ENCODE peak calls at places on chromosomes 11 and 22, in four cellular contexts. T is WERI-Rb-1, D is Peyer's patch, E is aorta. P is an unnamed sample.

GRCh38 chr22:38078046-38078840 is 5.7 kb downstream of the SLC16A8 start:
- DNase-seq in T (no peak), D (no peak), E (peak), P (no peak)

GRCh38 chr11:69007978-69008381 is 5.1 kb downstream of the MRGPRF start:
- DNase-seq in T (no peak), D (no peak), E (peak), P (no peak)

GRCh38 chr11:44589301-44589700 is 23.8 kb downstream of the CD82 start:
- DNase-seq in T (no peak), D (no peak), E (no peak), P (no peak)

GRCh38 chr22:31577711-31578110 is 81.4 kb downstream of the SFI1 start:
- DNase-seq in T (peak), D (no peak), E (no peak), P (no peak)

GRCh38 chr22:41782316-41782715 is 18.2 kb upstream of the CCDC134 start:
- DNase-seq in T (peak), D (no peak), E (peak), P (no peak)

GRCh38 chr11:9405721-9406120 is 21.3 kb downstream of the IPO7 start:
- DNase-seq in T (no peak), D (no peak), E (no peak), P (no peak)

GRCh38 chr11:87039371-87039770 is 1.6 kb downstream of the TMEM135 start:
- DNase-seq in T (no peak), D (no peak), E (peak), P (no peak)

GRCh38 chr11:44608654-44609027 is 43.2 kb downstream of the CD82 start:
- DNase-seq in T (no peak), D (no peak), E (no peak), P (no peak)

GRCh38 chr22:45996241-45997076 is 19.5 kb upstream of the WNT7B start:
- DNase-seq in T (no peak), D (peak), E (peak), P (no peak)

GRCh38 chr11:44309483-44310197 is at the start of gene ALX4:
- DNase-seq in T (no peak), D (no peak), E (no peak), P (no peak)

GRCh38 chr11:124712392-124712791 is 27.4 kb upstream of the NRGN start:
- DNase-seq in T (no peak), D (no peak), E (no peak), P (no peak)

GRCh38 chr22:29079218-29079901 is 6.5 kb downstream of the KREMEN1 start:
- DNase-seq in T (peak), D (peak), E (no peak), P (no peak)

GRCh38 chr11:75313457-75314272 is 37.8 kb downstream of the ARRB1 start:
- DNase-seq in T (peak), D (no peak), E (peak), P (no peak)

GRCh38 chr11:10692716-10693115 is 839 bp downstream of the IRAG1 start:
- DNase-seq in T (no peak), D (no peak), E (no peak), P (no peak)
- H3K4me3 ChIP-seq in T (no peak), D (peak), E (peak), P (peak)

DNA sequence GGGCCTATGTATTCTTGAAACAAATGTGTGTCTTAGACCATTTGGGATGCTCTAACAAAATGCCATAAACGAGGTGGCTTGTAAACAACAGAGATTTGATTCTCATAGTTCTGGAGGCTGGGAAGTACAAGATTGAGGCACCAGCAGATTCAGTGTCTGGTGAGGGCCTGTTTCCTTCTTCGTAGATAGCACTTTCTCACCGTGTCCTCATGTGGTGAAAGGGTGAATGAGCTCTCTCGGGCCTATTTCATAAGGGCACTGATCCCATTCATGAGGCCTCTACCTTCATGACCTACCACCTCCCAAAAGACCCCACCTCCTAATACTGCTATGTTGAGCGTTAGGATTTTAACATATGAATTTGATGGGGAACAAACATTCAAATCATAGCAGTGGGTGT is 6.4 kb upstream of the NNMT start:
- DNase-seq in T (no peak), D (no peak), E (no peak), P (no peak)
- H3K4me3 ChIP-seq in T (no peak), D (no peak), E (no peak), P (no peak)

GRCh38 chr11:65209711-65210360 is 28.1 kb downstream of the CAPN1 start:
- DNase-seq in T (no peak), D (peak), E (no peak), P (no peak)
- H3K4me3 ChIP-seq in T (no peak), D (no peak), E (no peak), P (no peak)

DNA sequence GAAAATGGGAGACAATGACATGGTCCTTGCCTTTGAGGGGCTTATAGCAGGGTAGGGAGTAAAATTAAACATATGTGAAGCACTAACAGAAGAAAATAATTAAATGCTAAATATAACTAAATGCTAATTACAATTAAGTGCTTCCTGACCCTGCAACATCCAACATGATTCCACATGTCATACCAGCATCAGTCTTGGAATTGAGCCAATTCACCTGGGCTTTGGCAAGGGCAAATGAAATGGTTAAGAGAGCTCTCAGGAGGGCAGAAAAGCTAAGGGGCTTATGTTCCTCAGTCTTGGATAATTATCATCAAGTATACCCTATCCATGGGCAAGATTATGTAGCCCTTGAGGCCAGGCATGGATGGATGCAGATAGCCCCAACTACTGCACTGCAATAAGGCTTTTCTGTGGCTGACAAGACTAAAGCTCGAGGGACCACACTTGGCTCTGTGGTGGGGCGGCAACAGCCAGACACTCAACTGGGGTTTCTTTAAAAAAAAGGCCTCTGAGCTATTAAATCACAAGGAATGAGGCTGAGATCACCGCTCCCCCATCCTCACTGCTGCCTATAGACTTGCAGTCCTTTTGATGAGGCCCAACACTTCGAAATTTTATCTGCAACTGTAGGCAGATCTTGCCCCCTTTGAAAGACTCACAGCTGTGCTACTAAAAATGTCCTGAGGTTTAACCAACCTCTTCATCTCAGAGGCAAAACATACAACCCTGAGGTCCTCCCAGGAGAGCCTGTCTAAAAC is 39.0 kb downstream of the IL18BP start:
- DNase-seq in T (no peak), D (no peak), E (peak), P (no peak)
- H3K4me3 ChIP-seq in T (no peak), D (peak), E (peak), P (peak)

GRCh38 chr11:65718531-65718930 is 2.1 kb downstream of the RNASEH2C start:
- DNase-seq in T (no peak), D (no peak), E (peak), P (no peak)

GRCh38 chr11:65720237-65720934 is at the start of gene RNASEH2C:
- DNase-seq in T (peak), D (peak), E (peak), P (peak)

GRCh38 chr11:65717906-65718305 is 2.7 kb downstream of the RNASEH2C start:
- DNase-seq in T (no peak), D (no peak), E (peak), P (no peak)

GRCh38 chr11:65719887-65720236 is 736 bp downstream of the RNASEH2C start:
- DNase-seq in T (no peak), D (no peak), E (peak), P (no peak)

DNA sequence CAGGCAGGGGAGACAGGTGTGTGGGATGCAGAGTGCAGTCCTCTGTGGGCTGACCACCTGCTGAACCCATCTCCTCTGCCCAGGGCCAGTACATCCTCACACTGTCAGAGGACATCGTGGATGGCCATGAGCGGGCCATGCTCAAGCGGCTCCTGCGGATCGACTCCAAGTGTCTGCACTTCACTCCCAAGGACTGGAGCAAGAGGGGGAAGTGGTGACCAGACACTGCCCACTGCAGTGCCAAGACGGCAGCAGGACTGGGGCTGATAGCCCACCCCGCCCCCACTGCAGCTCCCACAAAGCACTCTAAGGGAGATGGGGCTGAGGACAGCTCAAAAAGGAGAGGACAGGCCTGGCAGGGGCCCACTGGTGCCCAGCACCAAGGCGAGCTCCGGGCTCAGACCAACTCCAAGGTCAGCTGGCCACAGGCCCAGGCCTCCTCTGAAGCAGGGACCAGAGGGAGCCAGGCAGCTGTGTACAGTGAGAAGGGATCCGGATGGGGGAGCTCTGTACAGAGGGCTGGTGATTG is 1.6 kb downstream of the RNASEH2C start:
- DNase-seq in T (no peak), D (no peak), E (peak), P (no peak)
- H3K4me3 ChIP-seq in T (no peak), D (peak), E (no peak), P (peak)

GRCh38 chr11:62014158-62014476 is 46.7 kb upstream of the FTH1 start:
- DNase-seq in T (no peak), D (peak), E (no peak), P (no peak)
- H3K4me3 ChIP-seq in T (no peak), D (no peak), E (no peak), P (no peak)

GRCh38 chr22:35543702-35544101 is 3.1 kb downstream of the RASD2 start:
- DNase-seq in T (no peak), D (no peak), E (no peak), P (no peak)
- H3K4me3 ChIP-seq in T (no peak), D (no peak), E (no peak), P (no peak)

P was measured in AG09309.